ENCODE peak calls at places on chromosomes 7 and 10, in seven cellular contexts. D is endothelial cell of umbilical vein, K is heart left ventricle, C is spleen, O is body of pancreas, V is A549, R is adrenal gland. G is an unnamed sample.

GRCh38 chr7:156475179-156475578 is 165.4 kb upstream of the RNF32 start:
- DNase-seq in K (no peak), C (no peak), R (no peak), O (no peak), D (no peak), V (no peak), G (no peak)

GRCh38 chr10:6176691-6177231 is 26.0 kb upstream of the PFKFB3 start:
- DNase-seq in K (peak; percentile 39), R (no peak), D (no peak), V (no peak), C (no peak), O (no peak), G (no peak)

GRCh38 chr10:72740526-72740925 is 48.6 kb downstream of the MCU start:
- DNase-seq in O (peak; percentile 23), K (peak; percentile 76), V (peak; percentile 55), D (peak; percentile 91), C (no peak), R (peak; percentile 25), G (no peak)

GRCh38 chr10:26486985-26487850 is 49.1 kb downstream of the APBB1IP start:
- DNase-seq in V (peak; percentile 94), D (no peak), C (no peak), O (no peak), R (no peak), K (no peak), G (no peak)

GRCh38 chr10:93911865-93912264 is 18.1 kb downstream of the SLC35G1 start:
- DNase-seq in K (no peak), O (no peak), D (peak; percentile 14), C (no peak), R (no peak), V (no peak), G (no peak)

GRCh38 chr7:156435486-156436231 is 204.9 kb upstream of the RNF32 start:
- DNase-seq in C (no peak), V (no peak), O (no peak), R (no peak), D (no peak), K (no peak), G (no peak)

GRCh38 chr10:106615081-106615480 is 549.4 kb downstream of the SORCS1 start:
- DNase-seq in C (no peak), D (no peak), K (no peak), R (no peak), O (no peak), V (no peak), G (no peak)

GRCh38 chr10:96021332-96021731 is 22.1 kb upstream of the CCNJ start:
- DNase-seq in D (no peak), C (no peak), K (no peak), O (no peak), V (no peak), R (no peak), G (no peak)

GRCh38 chr10:78852856-78853255 is 215.9 kb upstream of the ZMIZ1 start:
- DNase-seq in V (peak; percentile 40), R (no peak), D (peak; percentile 11), C (no peak), O (peak; percentile 71), K (no peak), G (peak; percentile 57)

GRCh38 chr10:37992083-37992482 is 15.6 kb upstream of the ZNF25 start:
- DNase-seq in V (no peak), O (no peak), R (no peak), D (no peak), C (no peak), K (no peak), G (no peak)

GRCh38 chr10:44383749-44384600 is 922 bp downstream of the CXCL12 start:
- DNase-seq in K (peak; percentile 41), V (peak; percentile 37), R (peak; percentile 16), O (peak; percentile 61), C (peak; percentile 76), D (no peak), G (peak; percentile 38)

GRCh38 chr7:77415822-77416620 is at the start of gene GSAP:
- DNase-seq in K (peak; percentile 62), O (peak; percentile 87), D (peak; percentile 30), R (peak; percentile 67), C (peak; percentile 94), V (peak; percentile 31), G (peak; percentile 66)

GRCh38 chr7:51019891-51020855 is 237.5 kb upstream of the GRB10 start:
- DNase-seq in C (no peak), D (no peak), R (no peak), O (peak; percentile 94), V (no peak), K (no peak), G (no peak)

GRCh38 chr10:118873080-118873737 is 118.4 kb upstream of the CACUL1 start:
- DNase-seq in D (no peak), R (no peak), K (no peak), C (no peak), O (no peak), V (no peak), G (no peak)

GRCh38 chr10:46225597-46225996 is 61.2 kb upstream of the ANTXRL start:
- DNase-seq in D (no peak), R (no peak), K (no peak), O (no peak), C (peak; percentile 72), V (no peak), G (peak; percentile 9)

DNA sequence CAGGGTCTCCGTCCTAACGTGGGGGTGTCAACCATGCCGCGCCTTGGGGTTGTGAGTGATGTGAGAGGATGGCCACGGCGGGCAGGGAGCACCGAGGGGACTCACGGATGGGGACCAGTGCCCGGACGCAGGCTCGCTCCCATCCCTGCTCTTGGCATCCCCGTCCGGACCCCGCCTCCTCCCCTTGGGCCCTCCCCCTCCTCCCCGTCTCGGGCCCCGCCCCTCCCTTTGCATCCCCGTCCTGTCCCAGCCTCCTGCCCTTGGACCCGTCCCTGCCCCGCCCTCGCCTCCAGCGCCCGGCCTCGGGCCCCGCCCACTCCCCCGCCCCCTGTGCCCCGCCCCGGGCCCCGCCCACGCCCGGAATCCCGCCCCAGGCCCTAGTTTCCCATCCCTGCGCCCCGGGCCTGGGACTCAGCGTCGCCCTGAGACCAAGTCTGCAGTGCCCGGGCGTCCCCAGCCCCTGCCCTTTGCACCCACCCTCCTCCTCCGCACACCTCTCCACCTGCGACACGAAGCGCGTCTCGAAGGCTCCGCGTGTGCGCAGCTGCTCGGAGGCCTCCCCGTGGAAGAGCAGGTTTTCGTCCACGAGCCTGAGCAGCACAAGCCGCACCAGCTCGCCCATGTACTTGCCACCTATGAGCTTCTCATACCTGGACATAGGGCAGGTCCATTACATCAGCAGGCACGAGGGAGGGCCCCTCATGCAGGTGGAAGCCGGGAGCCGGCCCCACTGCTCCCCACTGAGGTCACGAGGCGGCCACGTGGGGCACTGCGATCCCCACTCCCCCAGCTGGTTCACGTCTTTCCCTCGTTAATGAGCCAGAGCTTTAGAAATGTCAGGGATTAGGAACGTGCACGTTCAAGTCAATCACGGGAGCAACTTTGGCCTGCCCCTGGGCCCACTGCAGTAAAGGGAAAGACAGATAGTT is 5.1 kb upstream of the MYL7 start:
- DNase-seq in R (peak; percentile 76), V (peak; percentile 46), K (peak; percentile 90), C (peak; percentile 88), O (peak; percentile 80), D (peak; percentile 32), G (peak; percentile 77)
- TF ChIP-seq POLR2A in R (no peak), V (no peak), K (no peak), C (no peak), O (peak; percentile 27), D (no peak), G (no peak)

GRCh38 chr10:35426657-35427056 is 90.3 kb downstream of the CCNY start:
- DNase-seq in O (no peak), D (no peak), C (no peak), K (no peak), R (no peak), V (no peak), G (no peak)
- H3K4me3 ChIP-seq in O (no peak overlapping the region), D (no peak overlapping the region), C (no peak overlapping the region), K (no peak overlapping the region), R (no peak overlapping the region), V (no peak overlapping the region), G (no peak overlapping the region)

DNA sequence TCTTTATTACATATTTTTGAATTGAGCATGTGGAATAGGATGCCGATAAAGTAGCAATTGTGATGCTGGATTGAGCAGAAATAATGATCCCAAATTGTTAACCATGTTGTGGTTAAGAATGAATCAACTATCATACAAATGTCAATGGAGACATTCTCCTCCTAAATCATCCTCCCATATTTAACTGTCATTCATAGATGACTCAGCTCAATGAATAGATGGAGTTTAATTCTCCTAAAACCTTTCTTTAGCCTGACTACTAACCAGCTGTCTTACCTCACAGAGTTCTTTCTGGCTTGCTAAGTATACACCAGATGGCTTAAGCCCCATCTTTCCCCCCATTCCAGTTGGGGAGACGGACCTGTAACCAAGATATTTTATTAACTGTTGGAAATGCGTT is 23.4 kb upstream of the NPS start:
- DNase-seq in O (no peak), D (no peak), C (no peak), V (no peak), R (no peak), K (no peak), G (no peak)
- TF ChIP-seq POLR2A in O (no peak), D (no peak), C (no peak), V (no peak), R (no peak), K (no peak), G (no peak)

GRCh38 chr7:128739048-128739962 is at the start of gene CALU:
- DNase-seq in R (peak; percentile 96), O (peak; percentile 97), K (peak; percentile 98), D (peak; percentile 98), C (peak; percentile 98), V (peak; percentile 95), G (peak; percentile 98)

GRCh38 chr7:128742206-128742605 is 3.0 kb downstream of the CALU start:
- DNase-seq in R (no peak), D (no peak), V (no peak), O (no peak), K (no peak), C (no peak), G (no peak)

GRCh38 chr7:128741491-128741890 is 2.3 kb downstream of the CALU start:
- DNase-seq in K (no peak), C (no peak), R (no peak), D (no peak), V (no peak), O (no peak), G (no peak)

GRCh38 chr7:128739990-128740682 is 977 bp downstream of the CALU start:
- DNase-seq in C (no peak), R (no peak), V (no peak), D (peak; percentile 13), O (no peak), K (no peak), G (no peak)

GRCh38 chr7:128740996-128741395 is 1.8 kb downstream of the CALU start:
- DNase-seq in V (no peak), K (no peak), O (peak; percentile 25), C (no peak), R (no peak), D (peak; percentile 96), G (peak; percentile 17)
- H3K4me3 ChIP-seq in V (peak overlapping the region; percentile 81), K (peak overlapping the region; percentile 90), O (no peak overlapping the region), C (peak overlapping the region; percentile 89), R (peak overlapping the region; percentile 86), D (peak overlapping the region; percentile 88), G (no peak overlapping the region)

GRCh38 chr7:66591801-66592596 is 36.7 kb upstream of the KCTD7 start:
- DNase-seq in V (peak; percentile 93), D (peak; percentile 86), O (peak; percentile 93), K (peak; percentile 94), C (peak; percentile 98), R (peak; percentile 93), G (peak; percentile 96)
- TF ChIP-seq POLR2A in V (peak; percentile 96), D (peak; percentile 90), O (peak; percentile 94), K (peak; percentile 90), C (peak; percentile 30), R (peak; percentile 97), G (peak; percentile 66)

DNA sequence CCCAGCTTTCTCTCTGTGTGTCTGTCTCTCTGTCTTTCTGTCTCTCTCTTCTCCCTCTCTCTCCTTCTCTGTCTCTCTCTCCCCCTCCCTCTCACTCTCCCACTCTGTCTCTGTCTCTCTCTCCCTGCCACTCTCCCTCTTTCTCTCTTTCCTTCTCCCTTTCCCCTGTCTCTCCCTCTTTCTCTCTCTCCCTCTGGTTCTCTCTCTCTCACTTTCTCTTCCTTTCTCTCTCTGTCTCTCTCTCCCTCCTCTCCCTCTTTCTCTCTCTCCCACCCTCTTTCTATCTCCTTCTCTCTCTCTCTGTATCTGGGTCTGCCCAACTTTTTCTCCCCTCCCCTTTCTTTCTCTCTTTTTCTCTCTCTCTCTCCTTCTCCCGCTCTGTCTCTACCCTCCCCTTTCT is 36.5 kb downstream of the SEC61G start:
- DNase-seq in D (no peak), R (no peak), V (no peak), O (no peak), K (no peak), C (no peak), G (no peak)
- H3K4me3 ChIP-seq in D (no peak overlapping the region), R (no peak overlapping the region), V (no peak overlapping the region), O (no peak overlapping the region), K (no peak overlapping the region), C (no peak overlapping the region), G (no peak overlapping the region)